ENCODE peak calls at places on chromosome 17, in seven cellular contexts. V is MM.1S, U is body of pancreas, L is psoas muscle, T is neural progenitor cell, C is left lung, H is kidney. Y is an unnamed sample.
A peak's percentile ranks its signal among the peaks of the same experiment; 100 is the strongest.

GRCh38 chr17:37700881-37701280 is 44.0 kb downstream of the HNF1B start:
- DNase-seq in V (no peak), U (no peak), L (no peak), T (no peak), C (no peak), H (no peak), Y (no peak)

GRCh38 chr17:36578671-36579070 is 13.0 kb upstream of the DHRS11 start:
- DNase-seq in V (no peak), U (no peak), L (no peak), T (no peak), C (no peak), H (no peak), Y (no peak)

GRCh38 chr17:42623732-42624596 is 14.5 kb downstream of the TUBG1 start:
- DNase-seq in V (no peak), U (peak; percentile 84), L (peak; percentile 23), T (no peak), C (no peak), H (no peak), Y (no peak)

GRCh38 chr17:4394208-4395110 is 28.0 kb upstream of the UBE2G1 start:
- DNase-seq in V (no peak), U (no peak), L (no peak), T (no peak), C (no peak), H (no peak), Y (no peak)

GRCh38 chr17:48439072-48439471 is 9.1 kb upstream of the SKAP1 start:
- DNase-seq in V (no peak), U (no peak), L (no peak), T (no peak), C (no peak), H (no peak), Y (no peak)

GRCh38 chr17:2170023-2170422 is 115.1 kb downstream of the HIC1 start:
- DNase-seq in V (peak; percentile 54), U (no peak), L (no peak), T (peak; percentile 48), C (no peak), H (no peak), Y (no peak)

GRCh38 chr17:69103557-69104233 is 38.0 kb downstream of the ABCA6 start:
- DNase-seq in V (no peak), U (peak; percentile 72), L (no peak), T (no peak), C (no peak), H (no peak), Y (no peak)

GRCh38 chr17:37188157-37188556 is 187.6 kb upstream of the C17orf78 start:
- DNase-seq in V (no peak), U (no peak), L (no peak), T (no peak), C (no peak), H (no peak), Y (no peak)

GRCh38 chr17:6927290-6927844 is 68.5 kb upstream of the ALOX12 start:
- DNase-seq in V (no peak), U (no peak), L (no peak), T (no peak), C (no peak), H (no peak), Y (no peak)

GRCh38 chr17:29124135-29124930 is 55.9 kb downstream of the MYO18A start:
- DNase-seq in V (peak; percentile 62), U (peak; percentile 36), L (no peak), T (peak; percentile 72), C (no peak), H (no peak), Y (no peak)